ENCODE peak calls at places on chromosomes 4 and X, in seven cellular contexts. V is naive thymus-derived CD4-positive, alpha-beta T cell; T is NCI-H187 treated with DMSO at 0.1 percent for 48 hours; R is heart right ventricle; D is fibroblast of the conjunctiva; H is NCI-H345; G is left colon. X is an unnamed sample.

GRCh38 chr4:141473026-141473540 is 163.3 kb upstream of the IL15 start:
- DNase-seq in H (no peak), D (no peak), T (no peak), G (no peak), V (no peak), R (no peak), X (no peak)

GRCh38 chrX:9566150-9566621 is 101.3 kb downstream of the TBL1X start:
- DNase-seq in V (peak), D (peak), T (no peak), H (no peak), G (peak), R (peak), X (peak)

GRCh38 chr4:4509521-4509920 is 32.3 kb downstream of the STX18 start:
- DNase-seq in R (no peak), V (no peak), G (no peak), D (no peak), T (no peak), H (no peak), X (no peak)

GRCh38 chr4:112183252-112183651 is 38.0 kb downstream of the FAM241A start:
- DNase-seq in R (no peak), V (peak), H (no peak), D (no peak), T (no peak), G (no peak), X (peak)

GRCh38 chrX:132786217-132786616 is 172.2 kb downstream of the HS6ST2 start:
- DNase-seq in R (no peak), V (no peak), H (no peak), T (no peak), G (no peak), D (no peak), X (peak)

GRCh38 chr4:162497564-162498167 is 333.9 kb upstream of the FSTL5 start:
- DNase-seq in R (no peak), H (no peak), T (no peak), D (peak), G (no peak), V (peak), X (peak)

GRCh38 chr4:54090804-54091623 is 8.9 kb upstream of the GSX2 start:
- DNase-seq in G (peak), D (no peak), T (no peak), H (no peak), V (no peak), R (peak), X (no peak)

GRCh38 chrX:69616520-69617203 is 749 bp downstream of the EDA start:
- DNase-seq in G (peak), R (peak), D (no peak), T (no peak), H (no peak), V (peak), X (peak)

GRCh38 chrX:129593137-129593536 is 53.1 kb downstream of the OCRL start:
- DNase-seq in T (no peak), G (no peak), R (no peak), V (no peak), D (peak), H (no peak), X (peak)

GRCh38 chr4:152015597-152016324 is 255.0 kb upstream of the GATB start:
- DNase-seq in G (no peak), H (no peak), R (no peak), V (no peak), D (no peak), T (no peak), X (no peak)

GRCh38 chr4:110510955-110511544 is 35.1 kb downstream of the ENPEP start:
- DNase-seq in R (no peak), T (no peak), G (no peak), D (peak), V (peak), H (peak), X (peak)